ENCODE peak calls at places on chromosomes 11 and 22, in four cellular contexts. One of them, this sample, is unnamed.

GRCh38 chr11:80844110-80844509 is 1403.3 kb upstream of the TENM4 start:
- DNase-seq in A172: no peak
- DNase-seq in G401: no peak
- DNase-seq in naive B cell: no peak
- DNase-seq in this sample: no peak

GRCh38 chr11:120034881-120035620 is 102.9 kb downstream of the TRIM29 start:
- DNase-seq in G401: no peak
- DNase-seq in naive B cell: no peak
- DNase-seq in A172: no peak
- DNase-seq in this sample: no peak

GRCh38 chr22:37626144-37626543 is 13.3 kb upstream of the SH3BP1 start:
- DNase-seq in G401: no peak
- DNase-seq in naive B cell: no peak
- DNase-seq in A172: peak
- DNase-seq in this sample: no peak

GRCh38 chr11:25242928-25243327 is 746.1 kb downstream of the LUZP2 start:
- DNase-seq in naive B cell: no peak
- DNase-seq in A172: no peak
- DNase-seq in G401: no peak
- DNase-seq in this sample: no peak

GRCh38 chr11:115222218-115222862 is 281.9 kb downstream of the CADM1 start:
- DNase-seq in naive B cell: no peak
- DNase-seq in G401: peak
- DNase-seq in A172: peak
- DNase-seq in this sample: peak

GRCh38 chr11:44561964-44562734 is 3.3 kb upstream of the CD82 start:
- DNase-seq in naive B cell: no peak
- DNase-seq in A172: no peak
- DNase-seq in G401: no peak
- DNase-seq in this sample: no peak

GRCh38 chr11:75233688-75234295 is 6.8 kb upstream of the TPBGL start:
- DNase-seq in G401: no peak
- DNase-seq in A172: peak
- DNase-seq in naive B cell: no peak
- DNase-seq in this sample: peak

GRCh38 chr11:126862664-126863247 is 137.8 kb downstream of the KIRREL3 start:
- DNase-seq in naive B cell: no peak
- DNase-seq in A172: no peak
- DNase-seq in G401: peak
- DNase-seq in this sample: no peak

GRCh38 chr11:118888398-118888797 is 4.7 kb downstream of the CXCR5 start:
- DNase-seq in A172: no peak
- DNase-seq in naive B cell: no peak
- DNase-seq in G401: no peak
- DNase-seq in this sample: no peak

GRCh38 chr22:26902401-26903029 is 245.1 kb downstream of the MIAT start:
- DNase-seq in naive B cell: no peak
- DNase-seq in G401: no peak
- DNase-seq in A172: no peak
- DNase-seq in this sample: peak

GRCh38 chr11:108857382-108857781 is 192.5 kb downstream of the DDX10 start:
- DNase-seq in G401: no peak
- DNase-seq in naive B cell: no peak
- DNase-seq in A172: no peak
- DNase-seq in this sample: no peak

GRCh38 chr11:10511046-10511711 is 29.8 kb downstream of the RNF141 start:
- DNase-seq in A172: no peak
- DNase-seq in G401: no peak
- DNase-seq in naive B cell: no peak
- DNase-seq in this sample: no peak

GRCh38 chr11:200224-201003 is 6.8 kb downstream of the BET1L start:
- DNase-seq in G401: no peak
- DNase-seq in naive B cell: no peak
- DNase-seq in A172: no peak
- DNase-seq in this sample: no peak

GRCh38 chr11:15113381-15113780 is 1.3 kb upstream of the INSC start:
- DNase-seq in A172: no peak
- DNase-seq in G401: no peak
- DNase-seq in naive B cell: peak
- DNase-seq in this sample: peak

GRCh38 chr11:118241191-118242098 is 10.7 kb downstream of the MPZL3 start:
- DNase-seq in A172: peak
- DNase-seq in G401: no peak
- DNase-seq in naive B cell: no peak
- DNase-seq in this sample: no peak

GRCh38 chr11:118607401-118608267 is at the start of gene PHLDB1:
- DNase-seq in G401: peak
- DNase-seq in naive B cell: peak
- DNase-seq in A172: peak
- DNase-seq in this sample: no peak

This sample was measured in NAMALWA.